ENCODE peak calls at places on chromosome 21, in seven cellular contexts. C, R, G, J, S, W and K are unnamed samples.
A peak's percentile ranks its signal among the peaks of the same experiment; 100 is the strongest.

GRCh38 chr21:14271053-14271452 is 55.1 kb downstream of the RBM11 start:
- DNase-seq in C (no peak), R (no peak), G (peak; percentile 73), J (no peak), S (no peak), W (no peak), K (no peak)

GRCh38 chr21:35191128-35191527 is 142.0 kb upstream of the RUNX1 start:
- DNase-seq in C (no peak), R (no peak), G (no peak), J (no peak), S (no peak), W (no peak), K (no peak)

GRCh38 chr21:31426235-31426797 is 82.3 kb upstream of the TIAM1 start:
- DNase-seq in C (no peak), R (no peak), G (no peak), J (peak; percentile 23), S (no peak), W (no peak), K (no peak)

GRCh38 chr21:28229811-28230210 is 762.9 kb downstream of the LTN1 start:
- DNase-seq in C (no peak), R (no peak), G (no peak), J (no peak), S (no peak), W (no peak), K (no peak)

GRCh38 chr21:23452384-23453083 is 2154.7 kb downstream of the MRPL39 start:
- DNase-seq in C (no peak), R (peak; percentile 66), G (no peak), J (no peak), S (no peak), W (no peak), K (peak; percentile 3)

GRCh38 chr21:45072166-45072962 is 2.0 kb upstream of the ADARB1 start:
- DNase-seq in C (no peak), R (no peak), G (no peak), J (no peak), S (no peak), W (no peak), K (no peak)

GRCh38 chr21:46154955-46155513 is 345 bp downstream of the FTCD start:
- DNase-seq in C (no peak), R (peak; percentile 43), G (no peak), J (no peak), S (no peak), W (no peak), K (no peak)

GRCh38 chr21:45362077-45362747 is 42.8 kb upstream of the COL18A1 start:
- DNase-seq in C (no peak), R (no peak), G (no peak), J (no peak), S (no peak), W (no peak), K (no peak)

GRCh38 chr21:35628331-35628730 is 432.0 kb downstream of the SETD4 start:
- DNase-seq in C (no peak), R (no peak), G (no peak), J (no peak), S (no peak), W (no peak), K (no peak)

GRCh38 chr21:24450119-24450518 is 1157.2 kb downstream of the MRPL39 start:
- DNase-seq in C (no peak), R (no peak), G (no peak), J (no peak), S (no peak), W (no peak), K (no peak)

GRCh38 chr21:33257404-33257803 is 8.8 kb upstream of the IL10RB start:
- DNase-seq in C (no peak), R (no peak), G (no peak), J (no peak), S (no peak), W (no peak), K (no peak)

GRCh38 chr21:43342301-43342881 is 84.5 kb downstream of the SIK1 start:
- DNase-seq in C (no peak), R (no peak), G (no peak), J (no peak), S (no peak), W (no peak), K (no peak)

GRCh38 chr21:43345046-43345745 is 81.7 kb downstream of the SIK1 start:
- DNase-seq in C (no peak), R (no peak), G (no peak), J (no peak), S (no peak), W (no peak), K (no peak)

GRCh38 chr21:43345746-43346409 is 81.1 kb downstream of the SIK1 start:
- DNase-seq in C (no peak), R (no peak), G (peak; percentile 56), J (no peak), S (no peak), W (peak; percentile 66), K (no peak)

GRCh38 chr21:43343095-43343991 is 83.6 kb downstream of the SIK1 start:
- DNase-seq in C (no peak), R (no peak), G (no peak), J (no peak), S (no peak), W (peak; percentile 94), K (peak; percentile 60)

DNA sequence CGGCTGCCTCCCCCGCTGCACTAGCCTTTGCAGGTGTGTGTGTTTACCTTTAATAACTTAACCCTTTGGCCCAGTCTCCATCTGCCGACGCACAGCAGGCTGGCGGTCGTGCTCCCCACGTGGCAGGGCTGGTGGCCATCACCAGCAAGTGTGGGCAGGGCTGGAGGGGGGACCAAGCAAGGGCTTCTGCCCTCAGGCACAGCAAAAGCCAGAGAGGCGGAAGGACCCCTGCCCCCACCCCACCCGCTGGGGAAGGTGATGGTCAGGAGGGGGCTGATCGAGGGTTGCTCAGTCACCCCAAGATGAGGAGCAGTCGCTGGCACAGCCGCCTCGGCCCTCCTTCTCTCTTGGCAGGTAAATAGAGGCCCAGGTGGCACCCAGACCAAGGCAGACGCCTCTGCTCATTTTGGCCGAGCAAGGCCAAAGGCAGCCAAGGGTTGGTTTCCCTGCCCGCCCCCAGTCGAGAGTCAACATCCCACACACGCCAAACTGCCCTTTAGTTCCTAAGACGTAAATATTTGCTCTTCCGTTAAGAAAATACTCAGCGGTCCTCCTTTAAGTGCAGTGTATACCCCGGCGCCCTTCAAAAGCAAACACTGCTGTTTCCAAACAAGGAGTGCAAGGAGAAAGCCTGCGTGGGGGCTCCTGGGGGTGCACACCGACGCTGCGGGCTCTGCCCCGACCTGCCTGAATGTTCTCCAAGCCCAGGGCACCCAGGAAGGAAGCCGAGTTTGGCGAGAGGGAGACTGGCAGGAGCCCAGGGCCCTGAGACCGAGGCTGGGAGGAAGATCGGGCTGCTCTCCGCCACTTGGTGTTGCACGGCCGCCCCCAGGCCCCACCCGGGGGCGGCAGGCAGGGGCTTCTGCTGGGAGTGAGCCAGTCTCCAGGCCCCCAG is 82.7 kb downstream of the SIK1 start:
- DNase-seq in C (no peak), R (no peak), G (no peak), J (no peak), S (no peak), W (no peak), K (peak; percentile 73)
- TF ChIP-seq JUND in C (no peak), R (no peak), G (no peak), J (no peak), S (no peak), W (no peak), K (no peak)

DNA sequence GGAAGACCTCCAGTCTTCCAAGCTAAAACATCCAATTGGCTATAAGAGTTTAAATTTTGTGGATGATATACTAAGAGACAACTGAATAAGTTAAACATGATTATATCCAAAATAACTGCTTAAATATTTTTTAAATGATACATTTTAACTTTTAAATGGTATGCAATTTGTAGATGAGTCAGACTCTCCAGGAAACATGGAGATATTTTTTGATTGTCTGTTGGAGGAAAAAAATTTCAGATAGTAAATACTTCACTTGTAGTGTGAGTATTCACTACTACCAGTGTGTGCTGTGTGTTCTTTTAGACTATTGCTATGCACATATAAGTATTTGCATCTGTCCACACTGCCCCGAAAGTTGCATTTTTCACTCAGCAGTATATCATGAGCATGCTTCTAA is 91.1 kb downstream of the USP25 start:
- DNase-seq in C (no peak), R (no peak), G (no peak), J (no peak), S (no peak), W (no peak), K (no peak)
- TF ChIP-seq JUND in C (no peak), R (no peak), G (no peak), J (no peak), S (peak; percentile 51), W (no peak), K (no peak)

GRCh38 chr21:39386194-39386593 is 37.3 kb upstream of the HMGN1 start:
- DNase-seq in C (no peak), R (no peak), G (no peak), J (no peak), S (no peak), W (peak; percentile 75), K (no peak)
- TF ChIP-seq JUND in C (no peak), R (no peak), G (no peak), J (no peak), S (no peak), W (no peak), K (no peak)

GRCh38 chr21:40736145-40736544 is 110.8 kb downstream of the DSCAM start:
- DNase-seq in C (no peak), R (no peak), G (no peak), J (no peak), S (no peak), W (no peak), K (no peak)

GRCh38 chr21:40732243-40732642 is 114.7 kb downstream of the DSCAM start:
- DNase-seq in C (no peak), R (no peak), G (no peak), J (no peak), S (no peak), W (no peak), K (no peak)

GRCh38 chr21:40732998-40733397 is 114.0 kb downstream of the DSCAM start:
- DNase-seq in C (no peak), R (no peak), G (no peak), J (no peak), S (no peak), W (no peak), K (no peak)

GRCh38 chr21:40731206-40731605 is 115.8 kb downstream of the DSCAM start:
- DNase-seq in C (no peak), R (no peak), G (no peak), J (no peak), S (no peak), W (no peak), K (no peak)

GRCh38 chr21:40730051-40730760 is 116.8 kb downstream of the DSCAM start:
- DNase-seq in C (no peak), R (no peak), G (no peak), J (no peak), S (no peak), W (no peak), K (no peak)
- TF ChIP-seq JUND in C (no peak), R (no peak), G (no peak), J (no peak), S (no peak), W (no peak), K (no peak)